ENCODE peak calls at places on chromosome 4, in four cellular contexts. N is OCI-LY7, B is NCI-H1930, F is GM23338. L is an unnamed sample.

GRCh38 chr4:182015893-182016292 is 227.3 kb upstream of the TENM3 start:
- DNase-seq in N (no peak), B (no peak), F (no peak), L (no peak)

GRCh38 chr4:70138751-70139150 is 15.3 kb upstream of the PRR27 start:
- DNase-seq in B (no peak), F (no peak), N (no peak), L (no peak)

GRCh38 chr4:172155838-172156345 is 342.7 kb downstream of the GALNTL6 start:
- DNase-seq in B (no peak), N (no peak), F (no peak), L (no peak)

GRCh38 chr4:124915073-124915472 is 202.5 kb upstream of the ANKRD50 start:
- DNase-seq in B (no peak), N (no peak), F (no peak), L (no peak)

GRCh38 chr4:20251796-20252655 is at the start of gene SLIT2:
- DNase-seq in F (peak), N (no peak), B (peak), L (peak)

GRCh38 chr4:10032625-10033024 is 11.3 kb upstream of the SLC2A9 start:
- DNase-seq in F (no peak), N (no peak), B (no peak), L (no peak)

GRCh38 chr4:153122855-153123254 is 81.4 kb upstream of the TRIM2 start:
- DNase-seq in N (no peak), F (no peak), B (no peak), L (no peak)

GRCh38 chr4:74805601-74806000 is 11.3 kb upstream of the BTC start:
- DNase-seq in F (peak), B (no peak), N (no peak), L (peak)

GRCh38 chr4:129387666-129388065 is 291.7 kb downstream of the C4orf33 start:
- DNase-seq in N (no peak), B (no peak), F (no peak), L (no peak)

GRCh38 chr4:93684571-93684970 is 144.0 kb upstream of the ATOH1 start:
- DNase-seq in F (no peak), B (no peak), N (no peak), L (no peak)

GRCh38 chr4:132572210-132572609 is 576.9 kb upstream of the PCDH10 start:
- DNase-seq in N (no peak), B (no peak), F (peak), L (no peak)

GRCh38 chr4:174324246-174324645 is 40.5 kb downstream of the CEP44 start:
- DNase-seq in N (no peak), B (no peak), F (no peak), L (no peak)

GRCh38 chr4:123555500-123556273 is 159.1 kb downstream of the SPRY1 start:
- DNase-seq in B (no peak), F (peak), N (no peak), L (peak)

GRCh38 chr4:168682898-168683500 is 186.1 kb downstream of the PALLD start:
- DNase-seq in N (no peak), B (no peak), F (no peak), L (no peak)

GRCh38 chr4:6953751-6954380 is 44.2 kb downstream of the TBC1D14 start:
- DNase-seq in B (no peak), N (no peak), F (peak), L (peak)

GRCh38 chr4:109953556-109953955 is 40.9 kb downstream of the EGF start:
- DNase-seq in F (no peak), B (no peak), N (no peak), L (no peak)

GRCh38 chr4:21656832-21657231 is 291.7 kb downstream of the KCNIP4 start:
- DNase-seq in F (peak), N (no peak), B (no peak), L (peak)

GRCh38 chr4:84803720-84804119 is 162.8 kb downstream of the WDFY3 start:
- DNase-seq in B (no peak), N (no peak), F (no peak), L (no peak)

GRCh38 chr4:185512516-185512915 is 22.8 kb downstream of the PDLIM3 start:
- DNase-seq in N (no peak), B (no peak), F (no peak), L (no peak)

GRCh38 chr4:48138936-48139335 is 4.9 kb upstream of the TXK start:
- DNase-seq in B (no peak), N (peak), F (no peak), L (no peak)

GRCh38 chr4:872241-872981 is 46.5 kb upstream of the CPLX1 start:
- DNase-seq in B (no peak), N (no peak), F (no peak), L (no peak)

GRCh38 chr4:152729466-152729865 is 49.7 kb upstream of the TMEM154 start:
- DNase-seq in F (no peak), N (no peak), B (no peak), L (peak)

GRCh38 chr4:9926591-9926990 is 94.7 kb downstream of the SLC2A9 start:
- DNase-seq in F (no peak), B (no peak), N (no peak), L (no peak)

GRCh38 chr4:7929530-7929951 is 10.1 kb downstream of the AFAP1 start:
- DNase-seq in F (peak), B (no peak), N (no peak), L (no peak)

GRCh38 chr4:20839957-20840356 is 139.7 kb downstream of the PACRGL start:
- DNase-seq in F (no peak), N (no peak), B (no peak), L (peak)